ENCODE peak calls at places on chromosomes 16 and 17, in eight cellular contexts. W is right cardiac atrium; K is HL-60; V is right atrium auricular region; X is A549; P is naive thymus-derived CD4-positive, alpha-beta T cell; F is IMR-90; U is RWPE2. L is an unnamed sample.
A peak's percentile ranks its signal among the peaks of the same experiment; 100 is the strongest.

GRCh38 chr16:81723098-81723723 is 55.9 kb upstream of the PLCG2 start:
- DNase-seq in W (no peak), K (no peak), V (no peak), X (peak; percentile 92), P (peak; percentile 70), F (peak; percentile 80), U (no peak), L (peak; percentile 77)

GRCh38 chr17:47618416-47618815 is 31.3 kb upstream of the KPNB1 start:
- DNase-seq in W (no peak), K (no peak), V (no peak), X (peak; percentile 42), P (no peak), F (peak; percentile 20), U (no peak), L (no peak)

GRCh38 chr16:58102665-58103427 is 26.3 kb downstream of the CFAP20 start:
- DNase-seq in W (peak; percentile 39), K (no peak), V (no peak), X (no peak), P (no peak), F (no peak), U (no peak), L (no peak)

GRCh38 chr16:2467301-2468141 is 3.6 kb upstream of the NTN3 start:
- DNase-seq in W (peak; percentile 87), K (no peak), V (peak; percentile 87), X (peak; percentile 60), P (no peak), F (peak; percentile 72), U (no peak), L (peak; percentile 29)

GRCh38 chr17:82076018-82076784 is 10.6 kb upstream of the DUS1L start:
- DNase-seq in W (no peak), K (no peak), V (no peak), X (no peak), P (no peak), F (no peak), U (no peak), L (no peak)

GRCh38 chr16:28478511-28479180 is 6.5 kb upstream of the NPIPB7 start:
- DNase-seq in W (no peak), K (peak; percentile 72), V (no peak), X (no peak), P (no peak), F (no peak), U (no peak), L (no peak)

GRCh38 chr17:8602679-8603078 is 27.8 kb downstream of the MYH10 start:
- DNase-seq in W (no peak), K (no peak), V (no peak), X (no peak), P (no peak), F (no peak), U (no peak), L (no peak)

GRCh38 chr16:4218202-4218601 is 23.7 kb downstream of the SRL start:
- DNase-seq in W (no peak), K (no peak), V (no peak), X (no peak), P (no peak), F (no peak), U (no peak), L (no peak)

GRCh38 chr16:11824362-11824761 is 27.0 kb downstream of the RSL1D1 start:
- DNase-seq in W (peak; percentile 40), K (peak; percentile 24), V (peak; percentile 75), X (peak; percentile 21), P (no peak), F (no peak), U (no peak), L (no peak)

GRCh38 chr17:50117202-50118040 is 12.5 kb downstream of the SAMD14 start:
- DNase-seq in W (peak; percentile 64), K (no peak), V (no peak), X (peak; percentile 74), P (peak; percentile 64), F (peak; percentile 35), U (no peak), L (no peak)

GRCh38 chr16:84279871-84280270 is 14.8 kb upstream of the WFDC1 start:
- DNase-seq in W (no peak), K (no peak), V (no peak), X (no peak), P (no peak), F (no peak), U (no peak), L (no peak)

GRCh38 chr16:65855171-65856145 is 511.0 kb upstream of the CDH5 start:
- DNase-seq in W (no peak), K (no peak), V (peak; percentile 50), X (no peak), P (no peak), F (no peak), U (no peak), L (no peak)

GRCh38 chr16:87438611-87438985 is 46.5 kb downstream of the MAP1LC3B start:
- DNase-seq in W (no peak), K (no peak), V (no peak), X (no peak), P (no peak), F (no peak), U (no peak), L (no peak)
- H3K27ac ChIP-seq in W (no peak overlapping the region), K (no peak overlapping the region), V (no peak overlapping the region), X (no peak overlapping the region), P (no peak overlapping the region), F (no peak overlapping the region), U (no peak overlapping the region), L (no peak overlapping the region)

GRCh38 chr17:78214706-78215061 is 631 bp downstream of the BIRC5 start:
- DNase-seq in W (no peak), K (no peak), V (no peak), X (no peak), P (no peak), F (no peak), U (no peak), L (no peak)
- H3K4me3 ChIP-seq in W (no peak overlapping the region), K (peak overlapping the region; percentile 99), V (peak overlapping the region; percentile 53), X (peak overlapping the region; percentile 83), P (no peak overlapping the region), F (peak overlapping the region; percentile 89), U (peak overlapping the region; percentile 84), L (peak overlapping the region; percentile 89)

GRCh38 chr17:14469971-14470370 is 169.1 kb downstream of the HS3ST3B1 start:
- DNase-seq in W (no peak), K (no peak), V (no peak), X (no peak), P (no peak), F (no peak), U (no peak), L (no peak)
- H3K27ac ChIP-seq in W (no peak overlapping the region), K (no peak overlapping the region), V (no peak overlapping the region), X (no peak overlapping the region), P (no peak overlapping the region), F (peak overlapping the region; percentile 81), U (no peak overlapping the region), L (no peak overlapping the region)

GRCh38 chr17:75348386-75349012 is 57.0 kb downstream of the GRB2 start:
- DNase-seq in W (no peak), K (no peak), V (no peak), X (no peak), P (no peak), F (no peak), U (no peak), L (no peak)
- H3K4me3 ChIP-seq in W (no peak overlapping the region), K (no peak overlapping the region), V (no peak overlapping the region), X (no peak overlapping the region), P (no peak overlapping the region), F (no peak overlapping the region), U (no peak overlapping the region), L (no peak overlapping the region)

GRCh38 chr17:28983286-28984240 is 22.3 kb downstream of the SEZ6 start:
- DNase-seq in W (no peak), K (no peak), V (no peak), X (no peak), P (no peak), F (peak; percentile 11), U (no peak), L (no peak)
- H3K27ac ChIP-seq in W (no peak overlapping the region), K (peak overlapping the region; percentile 61), V (no peak overlapping the region), X (no peak overlapping the region), P (peak overlapping the region; percentile 37), F (no peak overlapping the region), U (no peak overlapping the region), L (no peak overlapping the region)

GRCh38 chr17:28938552-28938951 is 12.8 kb downstream of the PHF12 start:
- DNase-seq in W (no peak), K (no peak), V (no peak), X (no peak), P (no peak), F (no peak), U (no peak), L (no peak)
- H3K4me3 ChIP-seq in W (no peak overlapping the region), K (no peak overlapping the region), V (no peak overlapping the region), X (no peak overlapping the region), P (no peak overlapping the region), F (no peak overlapping the region), U (no peak overlapping the region), L (no peak overlapping the region)

GRCh38 chr16:75062135-75062943 is 54.2 kb downstream of the LDHD start:
- DNase-seq in W (peak; percentile 88), K (no peak), V (peak; percentile 79), X (no peak), P (no peak), F (peak; percentile 69), U (no peak), L (no peak)

GRCh38 chr16:75063549-75064082 is 53.0 kb downstream of the LDHD start:
- DNase-seq in W (no peak), K (no peak), V (no peak), X (no peak), P (no peak), F (no peak), U (no peak), L (no peak)

GRCh38 chr16:75060708-75061107 is 55.9 kb downstream of the LDHD start:
- DNase-seq in W (no peak), K (no peak), V (no peak), X (no peak), P (no peak), F (no peak), U (no peak), L (no peak)

GRCh38 chr16:75062944-75063444 is 53.6 kb downstream of the LDHD start:
- DNase-seq in W (no peak), K (no peak), V (no peak), X (no peak), P (no peak), F (no peak), U (no peak), L (no peak)

DNA sequence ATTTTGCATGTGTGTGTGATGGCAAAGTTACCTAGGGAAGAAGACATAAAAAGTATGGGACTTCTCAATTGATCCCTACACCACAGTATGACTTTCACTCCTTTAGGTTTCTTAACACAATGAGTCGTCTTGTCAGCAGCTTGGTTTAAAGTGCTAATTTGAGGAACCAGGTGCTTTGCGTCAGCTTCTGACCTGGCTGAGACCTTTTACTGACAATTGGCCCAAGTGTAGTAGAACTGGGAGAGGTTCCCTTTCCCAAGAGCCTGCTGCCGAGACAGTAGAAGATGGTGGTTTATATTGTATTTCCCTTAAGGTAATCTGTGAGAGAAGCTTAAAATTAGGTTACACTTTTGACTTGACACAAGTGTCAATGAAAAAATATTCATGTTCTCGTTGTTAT is 54.9 kb downstream of the LDHD start:
- DNase-seq in W (no peak), K (no peak), V (no peak), X (no peak), P (no peak), F (no peak), U (no peak), L (no peak)
- H3K27ac ChIP-seq in W (no peak overlapping the region), K (peak overlapping the region; percentile 96), V (peak overlapping the region; percentile 56), X (no peak overlapping the region), P (no peak overlapping the region), F (no peak overlapping the region), U (no peak overlapping the region), L (no peak overlapping the region)